ENCODE peak calls at places on chromosomes 5 and 9, in eight cellular contexts. One of them, this sample, is unnamed.
A peak's percentile ranks its signal among the peaks of the same experiment; 100 is the strongest.

GRCh38 chr9:137244486-137245449 is 3.7 kb downstream of the TUBB4B start:
- DNase-seq in cardiac fibroblast: peak; percentile 10
- DNase-seq in type B pancreatic cell: no peak
- DNase-seq in esophagus muscularis mucosa: no peak
- DNase-seq in Peyer's patch: no peak
- DNase-seq in brain microvascular endothelial cell: no peak
- DNase-seq in mesothelial cell of epicardium: no peak
- DNase-seq in MCF 10A: no peak
- DNase-seq in this sample: no peak

GRCh38 chr5:39193553-39194465 is 25.6 kb downstream of the FYB1 start:
- DNase-seq in cardiac fibroblast: no peak
- DNase-seq in type B pancreatic cell: no peak
- DNase-seq in esophagus muscularis mucosa: peak; percentile 42
- DNase-seq in Peyer's patch: no peak
- DNase-seq in brain microvascular endothelial cell: no peak
- DNase-seq in mesothelial cell of epicardium: no peak
- DNase-seq in MCF 10A: no peak
- DNase-seq in this sample: no peak

GRCh38 chr9:13267743-13268142 is 11.7 kb downstream of the MPDZ start:
- DNase-seq in cardiac fibroblast: peak; percentile 91
- DNase-seq in type B pancreatic cell: no peak
- DNase-seq in esophagus muscularis mucosa: no peak
- DNase-seq in Peyer's patch: no peak
- DNase-seq in brain microvascular endothelial cell: peak; percentile 84
- DNase-seq in mesothelial cell of epicardium: no peak
- DNase-seq in MCF 10A: peak; percentile 75
- DNase-seq in this sample: no peak

GRCh38 chr9:22383720-22384119 is 62.9 kb upstream of the DMRTA1 start:
- DNase-seq in cardiac fibroblast: no peak
- DNase-seq in type B pancreatic cell: no peak
- DNase-seq in esophagus muscularis mucosa: no peak
- DNase-seq in Peyer's patch: no peak
- DNase-seq in brain microvascular endothelial cell: no peak
- DNase-seq in mesothelial cell of epicardium: no peak
- DNase-seq in MCF 10A: no peak
- DNase-seq in this sample: no peak

GRCh38 chr9:108950168-108950567 is 16.0 kb downstream of the ABITRAM start:
- DNase-seq in cardiac fibroblast: no peak
- DNase-seq in type B pancreatic cell: no peak
- DNase-seq in esophagus muscularis mucosa: no peak
- DNase-seq in Peyer's patch: no peak
- DNase-seq in brain microvascular endothelial cell: no peak
- DNase-seq in mesothelial cell of epicardium: no peak
- DNase-seq in MCF 10A: no peak
- DNase-seq in this sample: no peak

GRCh38 chr9:125988479-125989050 is 241.4 kb downstream of the PBX3 start:
- DNase-seq in cardiac fibroblast: no peak
- DNase-seq in type B pancreatic cell: peak; percentile 65
- DNase-seq in esophagus muscularis mucosa: no peak
- DNase-seq in Peyer's patch: no peak
- DNase-seq in brain microvascular endothelial cell: no peak
- DNase-seq in mesothelial cell of epicardium: no peak
- DNase-seq in MCF 10A: no peak
- DNase-seq in this sample: peak; percentile 83

GRCh38 chr5:124887223-124887622 is 140.8 kb upstream of the ZNF608 start:
- DNase-seq in cardiac fibroblast: no peak
- DNase-seq in type B pancreatic cell: no peak
- DNase-seq in esophagus muscularis mucosa: no peak
- DNase-seq in Peyer's patch: no peak
- DNase-seq in brain microvascular endothelial cell: no peak
- DNase-seq in mesothelial cell of epicardium: no peak
- DNase-seq in MCF 10A: no peak
- DNase-seq in this sample: no peak

GRCh38 chr5:154493274-154493673 is 15.2 kb upstream of the HAND1 start:
- DNase-seq in cardiac fibroblast: no peak
- DNase-seq in type B pancreatic cell: no peak
- DNase-seq in esophagus muscularis mucosa: no peak
- DNase-seq in Peyer's patch: no peak
- DNase-seq in brain microvascular endothelial cell: no peak
- DNase-seq in mesothelial cell of epicardium: no peak
- DNase-seq in MCF 10A: no peak
- DNase-seq in this sample: no peak

GRCh38 chr5:80374188-80374587 is 33.7 kb upstream of the ZFYVE16 start:
- DNase-seq in cardiac fibroblast: no peak
- DNase-seq in type B pancreatic cell: no peak
- DNase-seq in esophagus muscularis mucosa: no peak
- DNase-seq in Peyer's patch: no peak
- DNase-seq in brain microvascular endothelial cell: no peak
- DNase-seq in mesothelial cell of epicardium: no peak
- DNase-seq in MCF 10A: no peak
- DNase-seq in this sample: no peak

GRCh38 chr5:179161901-179162300 is 101.7 kb downstream of the ZNF354C start:
- DNase-seq in cardiac fibroblast: no peak
- DNase-seq in type B pancreatic cell: no peak
- DNase-seq in esophagus muscularis mucosa: no peak
- DNase-seq in Peyer's patch: no peak
- DNase-seq in brain microvascular endothelial cell: no peak
- DNase-seq in mesothelial cell of epicardium: no peak
- DNase-seq in MCF 10A: no peak
- DNase-seq in this sample: no peak

GRCh38 chr9:109574061-109574882 is 76.2 kb upstream of the PTPN3 start:
- DNase-seq in cardiac fibroblast: peak; percentile 79
- DNase-seq in type B pancreatic cell: no peak
- DNase-seq in esophagus muscularis mucosa: peak; percentile 29
- DNase-seq in Peyer's patch: no peak
- DNase-seq in brain microvascular endothelial cell: peak; percentile 74
- DNase-seq in mesothelial cell of epicardium: no peak
- DNase-seq in MCF 10A: peak; percentile 76
- DNase-seq in this sample: no peak

GRCh38 chr9:137461316-137461662 is 2.2 kb upstream of the NSMF start:
- DNase-seq in cardiac fibroblast: no peak
- DNase-seq in type B pancreatic cell: no peak
- DNase-seq in esophagus muscularis mucosa: no peak
- DNase-seq in Peyer's patch: no peak
- DNase-seq in brain microvascular endothelial cell: no peak
- DNase-seq in mesothelial cell of epicardium: no peak
- DNase-seq in MCF 10A: no peak
- DNase-seq in this sample: no peak

GRCh38 chr5:127697894-127698600 is 5.1 kb upstream of the CCDC192 start:
- DNase-seq in cardiac fibroblast: peak; percentile 55
- DNase-seq in type B pancreatic cell: no peak
- DNase-seq in esophagus muscularis mucosa: no peak
- DNase-seq in Peyer's patch: no peak
- DNase-seq in brain microvascular endothelial cell: peak; percentile 57
- DNase-seq in mesothelial cell of epicardium: no peak
- DNase-seq in MCF 10A: peak; percentile 41
- DNase-seq in this sample: no peak

GRCh38 chr5:150017606-150018005 is 17.1 kb downstream of the HMGXB3 start:
- DNase-seq in cardiac fibroblast: peak; percentile 73
- DNase-seq in type B pancreatic cell: no peak
- DNase-seq in esophagus muscularis mucosa: no peak
- DNase-seq in Peyer's patch: no peak
- DNase-seq in brain microvascular endothelial cell: no peak
- DNase-seq in mesothelial cell of epicardium: no peak
- DNase-seq in MCF 10A: peak; percentile 13
- DNase-seq in this sample: no peak

GRCh38 chr9:137006116-137007003 is 10.0 kb upstream of the CLIC3 start:
- DNase-seq in cardiac fibroblast: no peak
- DNase-seq in type B pancreatic cell: no peak
- DNase-seq in esophagus muscularis mucosa: no peak
- DNase-seq in Peyer's patch: no peak
- DNase-seq in brain microvascular endothelial cell: no peak
- DNase-seq in mesothelial cell of epicardium: no peak
- DNase-seq in MCF 10A: no peak
- DNase-seq in this sample: no peak

GRCh38 chr5:172713113-172713808 is 57.7 kb downstream of the DUSP1 start:
- DNase-seq in cardiac fibroblast: peak; percentile 46
- DNase-seq in type B pancreatic cell: peak; percentile 84
- DNase-seq in esophagus muscularis mucosa: no peak
- DNase-seq in Peyer's patch: peak; percentile 54
- DNase-seq in brain microvascular endothelial cell: no peak
- DNase-seq in mesothelial cell of epicardium: peak; percentile 89
- DNase-seq in MCF 10A: peak; percentile 56
- DNase-seq in this sample: peak; percentile 89

GRCh38 chr9:93586290-93587057 is 10.1 kb downstream of the PHF2 start:
- DNase-seq in cardiac fibroblast: no peak
- DNase-seq in type B pancreatic cell: no peak
- DNase-seq in esophagus muscularis mucosa: peak; percentile 60
- DNase-seq in Peyer's patch: no peak
- DNase-seq in brain microvascular endothelial cell: no peak
- DNase-seq in mesothelial cell of epicardium: peak; percentile 35
- DNase-seq in MCF 10A: no peak
- DNase-seq in this sample: peak; percentile 73

GRCh38 chr5:149831492-149831891 is 101.4 kb downstream of the PPARGC1B start:
- DNase-seq in cardiac fibroblast: peak; percentile 81
- DNase-seq in type B pancreatic cell: no peak
- DNase-seq in esophagus muscularis mucosa: no peak
- DNase-seq in Peyer's patch: no peak
- DNase-seq in brain microvascular endothelial cell: peak; percentile 65
- DNase-seq in mesothelial cell of epicardium: no peak
- DNase-seq in MCF 10A: peak; percentile 74
- DNase-seq in this sample: no peak

GRCh38 chr5:57784106-57784505 is 301.5 kb upstream of the ACTBL2 start:
- DNase-seq in cardiac fibroblast: peak; percentile 30
- DNase-seq in type B pancreatic cell: no peak
- DNase-seq in esophagus muscularis mucosa: no peak
- DNase-seq in Peyer's patch: no peak
- DNase-seq in brain microvascular endothelial cell: no peak
- DNase-seq in mesothelial cell of epicardium: no peak
- DNase-seq in MCF 10A: no peak
- DNase-seq in this sample: no peak

GRCh38 chr5:80516826-80517225 is 28.9 kb downstream of the FAM151B start:
- DNase-seq in cardiac fibroblast: peak; percentile 94
- DNase-seq in type B pancreatic cell: no peak
- DNase-seq in esophagus muscularis mucosa: no peak
- DNase-seq in Peyer's patch: no peak
- DNase-seq in brain microvascular endothelial cell: peak; percentile 89
- DNase-seq in mesothelial cell of epicardium: no peak
- DNase-seq in MCF 10A: peak; percentile 91
- DNase-seq in this sample: no peak

GRCh38 chr5:14286574-14287399 is 143.6 kb downstream of the TRIO start:
- DNase-seq in cardiac fibroblast: no peak
- DNase-seq in type B pancreatic cell: no peak
- DNase-seq in esophagus muscularis mucosa: no peak
- DNase-seq in Peyer's patch: peak; percentile 30
- DNase-seq in brain microvascular endothelial cell: no peak
- DNase-seq in mesothelial cell of epicardium: no peak
- DNase-seq in MCF 10A: no peak
- DNase-seq in this sample: no peak

GRCh38 chr9:87864915-87865314 is 17.8 kb upstream of the SPATA31E1 start:
- DNase-seq in cardiac fibroblast: no peak
- DNase-seq in type B pancreatic cell: no peak
- DNase-seq in esophagus muscularis mucosa: no peak
- DNase-seq in Peyer's patch: no peak
- DNase-seq in brain microvascular endothelial cell: no peak
- DNase-seq in mesothelial cell of epicardium: no peak
- DNase-seq in MCF 10A: no peak
- DNase-seq in this sample: no peak
- TF ChIP-seq CTCF in cardiac fibroblast: no peak
- TF ChIP-seq CTCF in type B pancreatic cell: no peak
- TF ChIP-seq CTCF in esophagus muscularis mucosa: no peak
- TF ChIP-seq CTCF in Peyer's patch: no peak
- TF ChIP-seq CTCF in brain microvascular endothelial cell: no peak
- TF ChIP-seq CTCF in mesothelial cell of epicardium: no peak
- TF ChIP-seq CTCF in MCF 10A: no peak
- TF ChIP-seq CTCF in this sample: no peak

GRCh38 chr9:89926691-89927220 is 321.9 kb downstream of the GADD45G start:
- DNase-seq in cardiac fibroblast: no peak
- DNase-seq in type B pancreatic cell: no peak
- DNase-seq in esophagus muscularis mucosa: no peak
- DNase-seq in Peyer's patch: no peak
- DNase-seq in brain microvascular endothelial cell: no peak
- DNase-seq in mesothelial cell of epicardium: no peak
- DNase-seq in MCF 10A: no peak
- DNase-seq in this sample: peak; percentile 60
- TF ChIP-seq CTCF in cardiac fibroblast: no peak
- TF ChIP-seq CTCF in type B pancreatic cell: no peak
- TF ChIP-seq CTCF in esophagus muscularis mucosa: no peak
- TF ChIP-seq CTCF in Peyer's patch: no peak
- TF ChIP-seq CTCF in brain microvascular endothelial cell: no peak
- TF ChIP-seq CTCF in mesothelial cell of epicardium: no peak
- TF ChIP-seq CTCF in MCF 10A: no peak
- TF ChIP-seq CTCF in this sample: no peak

GRCh38 chr5:132905938-132906337 is 32.5 kb downstream of the LEAP2 start:
- DNase-seq in cardiac fibroblast: peak; percentile 52
- DNase-seq in type B pancreatic cell: no peak
- DNase-seq in esophagus muscularis mucosa: no peak
- DNase-seq in Peyer's patch: no peak
- DNase-seq in brain microvascular endothelial cell: no peak
- DNase-seq in mesothelial cell of epicardium: no peak
- DNase-seq in MCF 10A: peak; percentile 54
- DNase-seq in this sample: no peak

GRCh38 chr5:132898094-132898493 is 24.6 kb downstream of the LEAP2 start:
- DNase-seq in cardiac fibroblast: no peak
- DNase-seq in type B pancreatic cell: no peak
- DNase-seq in esophagus muscularis mucosa: no peak
- DNase-seq in Peyer's patch: no peak
- DNase-seq in brain microvascular endothelial cell: no peak
- DNase-seq in mesothelial cell of epicardium: no peak
- DNase-seq in MCF 10A: no peak
- DNase-seq in this sample: no peak

GRCh38 chr5:132901036-132901435 is 27.6 kb downstream of the LEAP2 start:
- DNase-seq in cardiac fibroblast: no peak
- DNase-seq in type B pancreatic cell: no peak
- DNase-seq in esophagus muscularis mucosa: no peak
- DNase-seq in Peyer's patch: no peak
- DNase-seq in brain microvascular endothelial cell: no peak
- DNase-seq in mesothelial cell of epicardium: no peak
- DNase-seq in MCF 10A: no peak
- DNase-seq in this sample: no peak

GRCh38 chr5:132896685-132897084 is 23.2 kb downstream of the LEAP2 start:
- DNase-seq in cardiac fibroblast: no peak
- DNase-seq in type B pancreatic cell: no peak
- DNase-seq in esophagus muscularis mucosa: no peak
- DNase-seq in Peyer's patch: no peak
- DNase-seq in brain microvascular endothelial cell: no peak
- DNase-seq in mesothelial cell of epicardium: no peak
- DNase-seq in MCF 10A: no peak
- DNase-seq in this sample: no peak

DNA sequence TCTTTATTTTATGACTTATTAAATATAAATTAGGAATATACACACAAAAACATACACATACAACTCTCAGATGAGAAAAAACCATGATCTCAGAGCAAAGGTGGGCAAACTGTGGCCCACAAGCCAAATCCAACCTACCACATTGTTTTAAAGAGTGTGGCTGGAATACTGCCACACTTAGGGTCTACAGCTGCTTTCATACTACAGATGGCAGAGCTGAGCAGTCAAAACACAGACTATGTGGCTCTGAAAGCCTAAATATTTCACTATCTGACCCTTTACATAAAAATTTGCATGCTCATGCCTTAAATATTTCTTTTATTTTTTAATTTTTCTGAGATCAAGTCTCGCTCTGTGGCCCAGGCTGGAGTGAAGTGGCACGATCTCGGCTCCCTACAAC is 28.3 kb downstream of the LEAP2 start:
- DNase-seq in cardiac fibroblast: no peak
- DNase-seq in type B pancreatic cell: no peak
- DNase-seq in esophagus muscularis mucosa: no peak
- DNase-seq in Peyer's patch: no peak
- DNase-seq in brain microvascular endothelial cell: no peak
- DNase-seq in mesothelial cell of epicardium: no peak
- DNase-seq in MCF 10A: no peak
- DNase-seq in this sample: no peak
- TF ChIP-seq CTCF in cardiac fibroblast: no peak
- TF ChIP-seq CTCF in type B pancreatic cell: no peak
- TF ChIP-seq CTCF in esophagus muscularis mucosa: no peak
- TF ChIP-seq CTCF in Peyer's patch: no peak
- TF ChIP-seq CTCF in brain microvascular endothelial cell: peak; percentile 4
- TF ChIP-seq CTCF in mesothelial cell of epicardium: no peak
- TF ChIP-seq CTCF in MCF 10A: no peak
- TF ChIP-seq CTCF in this sample: no peak

GRCh38 chr9:134436356-134436717 is 110.1 kb downstream of the RXRA start:
- DNase-seq in cardiac fibroblast: no peak
- DNase-seq in type B pancreatic cell: no peak
- DNase-seq in esophagus muscularis mucosa: no peak
- DNase-seq in Peyer's patch: no peak
- DNase-seq in brain microvascular endothelial cell: no peak
- DNase-seq in mesothelial cell of epicardium: no peak
- DNase-seq in MCF 10A: no peak
- DNase-seq in this sample: no peak
- TF ChIP-seq CTCF in cardiac fibroblast: no peak
- TF ChIP-seq CTCF in type B pancreatic cell: no peak
- TF ChIP-seq CTCF in esophagus muscularis mucosa: no peak
- TF ChIP-seq CTCF in Peyer's patch: no peak
- TF ChIP-seq CTCF in brain microvascular endothelial cell: no peak
- TF ChIP-seq CTCF in mesothelial cell of epicardium: no peak
- TF ChIP-seq CTCF in MCF 10A: no peak
- TF ChIP-seq CTCF in this sample: no peak